ENCODE peak calls at places on chromosome 12, in six cellular contexts. Q, R, Y, U, J and F are unnamed samples.

GRCh38 chr12:122851820-122852219 is 16.6 kb downstream of the HIP1R start:
- DNase-seq in Q (no peak), J (no peak), U (no peak), Y (no peak), R (peak), F (peak)

GRCh38 chr12:24380122-24380521 is 430.7 kb upstream of the SOX5 start:
- DNase-seq in Q (no peak), R (no peak), U (no peak), Y (no peak), J (no peak), F (peak)

GRCh38 chr12:58811346-58811745 is 109.0 kb downstream of the LRIG3 start:
- DNase-seq in J (no peak), U (no peak), Y (no peak), Q (no peak), R (no peak), F (no peak)

GRCh38 chr12:100672075-100672592 is 98.7 kb downstream of the GAS2L3 start:
- DNase-seq in Q (peak), R (peak), U (peak), Y (no peak), J (peak), F (peak)

GRCh38 chr12:70645494-70646317 is 8.5 kb upstream of the PTPRB start:
- DNase-seq in R (peak), J (no peak), U (no peak), Q (no peak), Y (no peak), F (peak)

GRCh38 chr12:111503116-111503515 is 96.0 kb downstream of the ATXN2 start:
- DNase-seq in Q (no peak), J (no peak), Y (no peak), R (no peak), U (no peak), F (no peak)

GRCh38 chr12:114835031-114835430 is 151.1 kb upstream of the TBX3 start:
- DNase-seq in R (peak), Y (no peak), U (no peak), Q (no peak), J (no peak), F (no peak)

GRCh38 chr12:1972260-1972659 is 32.0 kb downstream of the DCP1B start:
- DNase-seq in J (no peak), R (peak), Q (no peak), U (no peak), Y (no peak), F (peak)

GRCh38 chr12:32146074-32146873 is 39.6 kb downstream of the BICD1 start:
- DNase-seq in Y (no peak), J (no peak), Q (no peak), R (no peak), U (peak), F (no peak)

GRCh38 chr12:12716151-12716844 is 870 bp upstream of the CDKN1B start:
- DNase-seq in R (peak), J (peak), Q (no peak), U (no peak), Y (no peak), F (peak)

GRCh38 chr12:32240210-32240609 is 133.6 kb downstream of the BICD1 start:
- DNase-seq in J (no peak), Y (no peak), R (no peak), Q (no peak), U (no peak), F (peak)

GRCh38 chr12:89731614-89732013 is 23.0 kb upstream of the ATP2B1 start:
- DNase-seq in Y (no peak), U (no peak), Q (no peak), J (no peak), R (peak), F (peak)

GRCh38 chr12:79452906-79453305 is 237.9 kb downstream of the PAWR start:
- DNase-seq in R (peak), J (no peak), Y (no peak), U (no peak), Q (no peak), F (peak)

GRCh38 chr12:25648460-25648859 is 95.4 kb upstream of the LMNTD1 start:
- DNase-seq in Q (no peak), R (peak), J (no peak), Y (no peak), U (no peak), F (peak)

GRCh38 chr12:64097346-64098105 is 124.6 kb downstream of the KICS2 start:
- DNase-seq in J (no peak), R (no peak), Y (no peak), Q (no peak), U (no peak), F (no peak)

GRCh38 chr12:51636986-51637385 is 46.0 kb downstream of the SCN8A start:
- DNase-seq in Q (no peak), J (no peak), U (no peak), Y (no peak), R (no peak), F (no peak)

GRCh38 chr12:113064395-113065125 is 8.0 kb downstream of the DTX1 start:
- DNase-seq in Y (no peak), U (no peak), J (no peak), Q (no peak), R (no peak), F (no peak)

GRCh38 chr12:110791589-110791988 is 48.9 kb upstream of the PPP1CC start:
- DNase-seq in Y (no peak), R (no peak), J (no peak), Q (no peak), U (no peak), F (peak)

GRCh38 chr12:18375131-18375530 is 113.8 kb downstream of the PIK3C2G start:
- DNase-seq in J (no peak), U (no peak), R (no peak), Y (no peak), Q (no peak), F (no peak)

GRCh38 chr12:54299515-54300266 is 1.1 kb downstream of the NFE2 start:
- DNase-seq in Y (no peak), Q (no peak), J (no peak), R (peak), U (no peak), F (peak)

GRCh38 chr12:132921685-132922084 is 34.3 kb upstream of the CHFR start:
- DNase-seq in U (no peak), R (no peak), Q (no peak), J (no peak), Y (no peak), F (no peak)

GRCh38 chr12:124863409-124864325 is at the start of gene SCARB1:
- DNase-seq in U (peak), Q (peak), Y (peak), R (peak), J (peak), F (peak)

GRCh38 chr12:39490500-39491276 is 47.8 kb upstream of the KIF21A start:
- DNase-seq in U (no peak), Q (no peak), Y (no peak), J (no peak), R (peak), F (peak)

GRCh38 chr12:85697003-85697402 is 139.2 kb downstream of the RASSF9 start:
- DNase-seq in R (no peak), J (no peak), Q (no peak), Y (no peak), U (no peak), F (no peak)

GRCh38 chr12:82174383-82174782 is 183.8 kb downstream of the CCDC59 start:
- DNase-seq in R (no peak), Q (no peak), Y (no peak), J (no peak), U (no peak), F (no peak)

GRCh38 chr12:107619831-107620230 is 65.8 kb upstream of the PWP1 start:
- DNase-seq in Q (no peak), U (no peak), J (no peak), Y (no peak), R (no peak), F (no peak)

GRCh38 chr12:121223283-121223946 is 13.5 kb downstream of the P2RX4 start:
- DNase-seq in J (peak), R (no peak), Y (no peak), U (no peak), Q (no peak), F (peak)

GRCh38 chr12:99059824-99060526 is 414.9 kb downstream of the APAF1 start:
- DNase-seq in Q (no peak), U (no peak), J (no peak), Y (no peak), R (peak), F (no peak)

GRCh38 chr12:1776139-1776975 is 44.0 kb upstream of the LRTM2 start:
- DNase-seq in U (no peak), R (peak), Y (no peak), J (no peak), Q (no peak), F (peak)

GRCh38 chr12:21615441-21615840 is 10.8 kb upstream of the GYS2 start:
- DNase-seq in Y (no peak), R (peak), Q (no peak), J (no peak), U (no peak), F (peak)

GRCh38 chr12:104502662-104503061 is 45.9 kb downstream of the CHST11 start:
- DNase-seq in U (no peak), J (no peak), R (no peak), Q (no peak), Y (no peak), F (no peak)

GRCh38 chr12:49808686-49809368 is 19.4 kb downstream of the NCKAP5L start:
- DNase-seq in Y (no peak), J (no peak), Q (no peak), U (no peak), R (no peak), F (no peak)

GRCh38 chr12:14946162-14946561 is 7.8 kb upstream of the ERP27 start:
- DNase-seq in R (no peak), U (no peak), J (no peak), Q (no peak), Y (no peak), F (no peak)